ENCODE peak calls at places on chromosomes 6 and 20, in nine cellular contexts. H, P, E, U, F, V, S, Y and L are unnamed samples. For H3K9me3, the result is how much of the 10 kb centered on the place peaks cover.

GRCh38 chr6:142289687-142290086 is 12.1 kb upstream of the ADGRG6 start:
- DNase-seq in F (no peak), H (no peak), Y (no peak), S (no peak), P (no peak), U (no peak), V (no peak), E (no peak), L (no peak)

GRCh38 chr20:25207149-25207959 is 11.8 kb downstream of the ENTPD6 start:
- DNase-seq in F (no peak), S (no peak), E (no peak), Y (no peak), V (no peak), U (no peak), P (no peak), H (no peak), L (no peak)

GRCh38 chr6:23180504-23181293 is 611.3 kb downstream of the HDGFL1 start:
- DNase-seq in F (peak), E (no peak), V (peak), H (peak), Y (peak), S (peak), P (peak), U (no peak), L (peak)

GRCh38 chr6:22113046-22113766 is 183.6 kb downstream of the PRL start:
- DNase-seq in E (no peak), F (peak), U (no peak), S (no peak), V (no peak), Y (peak), P (no peak), H (no peak), L (peak)

GRCh38 chr6:168030881-168031280 is 33.4 kb downstream of the KIF25 start:
- DNase-seq in E (no peak), V (no peak), F (no peak), S (no peak), U (no peak), H (no peak), Y (no peak), P (no peak), L (no peak)

GRCh38 chr6:5729813-5730212 is 276.9 kb downstream of the NRN1 start:
- DNase-seq in F (no peak), U (no peak), Y (no peak), V (no peak), H (no peak), E (no peak), P (peak), S (no peak), L (no peak)

GRCh38 chr6:11196511-11197174 is 35.8 kb downstream of the NEDD9 start:
- DNase-seq in S (no peak), U (peak), Y (peak), H (no peak), V (no peak), P (no peak), E (no peak), F (peak), L (no peak)

GRCh38 chr6:151998784-151999183 is 191.3 kb downstream of the ESR1 start:
- DNase-seq in F (no peak), Y (peak), V (no peak), H (no peak), U (no peak), E (no peak), P (no peak), S (no peak), L (no peak)

GRCh38 chr6:46993846-46994245 is 48.3 kb downstream of the ADGRF1 start:
- DNase-seq in Y (peak), S (no peak), U (no peak), E (no peak), F (peak), H (no peak), P (no peak), V (no peak), L (no peak)

GRCh38 chr20:63519765-63520593 is 586 bp upstream of the PPDPF start:
- DNase-seq in P (peak), Y (peak), U (peak), F (no peak), H (peak), V (peak), E (no peak), S (peak), L (peak)

GRCh38 chr6:49929340-49929739 is 34.6 kb downstream of the DEFB114 start:
- DNase-seq in H (no peak), Y (no peak), V (no peak), F (no peak), S (no peak), E (no peak), P (no peak), U (no peak), L (no peak)

GRCh38 chr6:161557333-161558107 is 283.7 kb upstream of the AGPAT4 start:
- DNase-seq in U (peak), P (peak), Y (no peak), F (no peak), V (no peak), E (no peak), S (no peak), H (no peak), L (no peak)

GRCh38 chr6:127938701-127939100 is 37.8 kb upstream of the THEMIS start:
- DNase-seq in F (peak), V (no peak), S (no peak), E (no peak), H (no peak), U (no peak), Y (peak), P (no peak), L (no peak)

GRCh38 chr6:20744911-20745557 is 210.8 kb downstream of the CDKAL1 start:
- DNase-seq in F (no peak), E (no peak), U (no peak), P (no peak), S (no peak), H (no peak), Y (no peak), V (no peak), L (no peak)

GRCh38 chr6:50180646-50181045 is 130.9 kb upstream of the DEFB112 start:
- DNase-seq in E (no peak), F (no peak), V (no peak), Y (no peak), S (no peak), P (no peak), U (no peak), H (no peak), L (no peak)

GRCh38 chr6:133788556-133788955 is 100.4 kb upstream of the TCF21 start:
- DNase-seq in P (no peak), E (no peak), F (no peak), Y (no peak), V (no peak), H (no peak), U (no peak), S (no peak), L (no peak)

GRCh38 chr20:34385464-34385863 is 22.4 kb downstream of the ITCH start:
- DNase-seq in S (no peak), V (no peak), F (no peak), U (no peak), H (no peak), P (no peak), Y (no peak), E (no peak), L (no peak)

GRCh38 chr20:32144898-32145662 is 35.6 kb downstream of the TM9SF4 start:
- DNase-seq in E (no peak), P (no peak), V (no peak), Y (no peak), F (no peak), S (no peak), U (no peak), H (no peak), L (no peak)

GRCh38 chr6:7615611-7616383 is 25.8 kb downstream of the SNRNP48 start:
- DNase-seq in E (no peak), Y (peak), F (peak), U (peak), P (peak), S (peak), H (no peak), V (no peak), L (peak)

GRCh38 chr6:97885844-97886243 is 602.8 kb upstream of the MMS22L start:
- DNase-seq in S (no peak), Y (no peak), U (no peak), V (no peak), F (no peak), P (no peak), H (no peak), E (no peak), L (no peak)

GRCh38 chr6:5507056-5507722 is 245.9 kb downstream of the FARS2 start:
- DNase-seq in H (no peak), Y (no peak), S (no peak), U (no peak), P (no peak), E (no peak), F (no peak), V (no peak), L (no peak)

GRCh38 chr6:119727504-119728219 is 378.1 kb upstream of the MAN1A1 start:
- DNase-seq in U (peak), S (no peak), Y (no peak), F (no peak), P (no peak), H (no peak), E (no peak), V (no peak), L (peak)

GRCh38 chr6:127102299-127102698 is 16.2 kb upstream of the RSPO3 start:
- DNase-seq in E (no peak), P (no peak), U (no peak), H (no peak), S (no peak), F (peak), V (no peak), Y (peak), L (no peak)

GRCh38 chr6:35203680-35204079 is 10.1 kb upstream of the SCUBE3 start:
- DNase-seq in H (no peak), S (no peak), E (no peak), Y (no peak), P (no peak), V (no peak), F (no peak), U (no peak), L (peak)
- H3K4me3 ChIP-seq in H (no peak), S (no peak), E (no peak), Y (no peak), P (no peak), V (no peak), F (no peak), U (no peak), L (no peak)

GRCh38 chr6:121635355-121635754 is 199.9 kb downstream of the GJA1 start:
- DNase-seq in F (no peak), V (no peak), H (no peak), U (no peak), P (no peak), E (no peak), S (no peak), Y (no peak), L (no peak)
- H3K9me3 ChIP-seq in F (under half), V (under half), H (under half), U (half or more), P (under half), E (under half), S (under half), Y (under half), L (under half)

GRCh38 chr6:26607434-26608230 is 10.9 kb downstream of the ABT1 start:
- DNase-seq in H (no peak), F (peak), S (peak), P (peak), E (no peak), V (no peak), U (peak), Y (peak), L (peak)
- TF ChIP-seq CTCF in H (peak), F (peak), S (peak), P (peak), E (peak), V (peak), U (peak), Y (peak), L (no peak)

GRCh38 chr20:44247131-44247571 is at the start of gene GDAP1L1:
- DNase-seq in P (peak), F (no peak), Y (no peak), S (no peak), U (peak), E (no peak), V (no peak), H (no peak), L (peak)
- H3K4me3 ChIP-seq in P (peak), F (peak), Y (no peak), S (peak), U (peak), E (peak), V (peak), H (no peak), L (no peak)

GRCh38 chr20:58526411-58526810 is 11.2 kb upstream of the APCDD1L start:
- DNase-seq in E (no peak), S (no peak), H (no peak), P (no peak), Y (no peak), F (no peak), U (no peak), V (no peak), L (no peak)
- H3K9me3 ChIP-seq in E (under half), S (under half), H (under half), P (under half), Y (under half), F (under half), U (half or more), V (under half), L (under half)

DNA sequence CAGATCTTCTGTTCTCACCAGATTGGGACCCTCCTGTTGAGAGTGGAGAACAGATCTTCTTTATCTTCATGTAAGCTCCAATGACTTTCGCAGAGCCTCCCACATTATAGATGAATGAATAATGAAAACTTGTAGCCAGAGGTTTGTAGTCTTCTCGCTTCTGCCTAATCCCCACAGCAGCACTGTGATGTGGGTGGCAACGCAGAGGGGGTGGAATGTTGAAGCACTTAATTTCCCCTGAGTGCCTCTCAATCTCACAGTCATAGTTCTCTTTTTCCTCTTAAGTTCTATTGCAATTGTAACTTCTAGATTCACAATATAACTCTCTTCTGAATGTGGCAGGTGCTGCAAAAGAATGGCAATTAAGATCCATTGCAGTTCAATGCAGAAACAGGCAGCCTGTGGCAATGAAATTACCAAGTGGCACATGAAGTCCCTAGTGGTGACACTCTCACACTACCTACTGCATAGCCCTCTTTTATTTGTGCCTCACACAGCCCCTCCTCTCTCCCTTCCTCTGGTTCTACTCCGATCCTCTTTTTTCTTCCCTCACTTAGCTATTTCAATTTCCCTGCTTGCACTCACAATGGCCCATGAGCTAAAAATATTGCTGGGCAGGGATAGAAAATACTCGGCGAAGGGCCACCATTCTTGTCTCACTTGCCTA is 281.9 kb downstream of the UBE3D start:
- DNase-seq in Y (no peak), F (no peak), S (no peak), E (no peak), U (peak), P (peak), V (no peak), H (no peak), L (no peak)
- TF ChIP-seq CTCF in Y (peak), F (no peak), S (no peak), E (no peak), U (peak), P (peak), V (peak), H (no peak), L (no peak)

GRCh38 chr6:129946439-129947140 is 71.8 kb upstream of the L3MBTL3 start:
- DNase-seq in H (no peak), E (no peak), S (no peak), Y (no peak), V (no peak), P (peak), F (no peak), U (peak), L (no peak)

GRCh38 chr6:129943637-129944271 is 74.6 kb upstream of the L3MBTL3 start:
- DNase-seq in F (no peak), H (no peak), V (no peak), U (no peak), P (no peak), Y (no peak), S (no peak), E (no peak), L (no peak)

DNA sequence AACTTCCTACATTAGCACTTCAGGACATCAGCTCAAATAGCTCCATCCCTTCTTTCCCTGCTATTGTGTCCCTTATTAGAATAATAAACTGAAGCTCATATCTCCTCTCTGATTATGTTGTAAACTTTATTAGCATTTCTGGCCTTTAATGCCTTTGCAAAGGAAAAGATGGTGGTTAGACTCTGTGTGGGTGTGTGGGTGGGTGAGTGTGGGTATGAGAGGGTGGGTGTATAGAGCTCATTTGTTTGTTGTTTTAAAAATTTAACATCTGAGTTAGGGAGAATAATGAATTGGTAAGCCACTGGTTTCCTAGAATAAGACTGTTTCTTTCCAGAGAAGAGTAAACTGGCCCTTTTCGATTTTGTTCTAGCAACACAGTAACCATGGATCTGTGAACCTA is 70.6 kb upstream of the L3MBTL3 start:
- DNase-seq in F (no peak), Y (no peak), S (no peak), V (no peak), U (no peak), H (no peak), P (no peak), E (no peak), L (no peak)
- H3K4me3 ChIP-seq in F (no peak), Y (no peak), S (no peak), V (no peak), U (no peak), H (no peak), P (no peak), E (no peak), L (no peak)

DNA sequence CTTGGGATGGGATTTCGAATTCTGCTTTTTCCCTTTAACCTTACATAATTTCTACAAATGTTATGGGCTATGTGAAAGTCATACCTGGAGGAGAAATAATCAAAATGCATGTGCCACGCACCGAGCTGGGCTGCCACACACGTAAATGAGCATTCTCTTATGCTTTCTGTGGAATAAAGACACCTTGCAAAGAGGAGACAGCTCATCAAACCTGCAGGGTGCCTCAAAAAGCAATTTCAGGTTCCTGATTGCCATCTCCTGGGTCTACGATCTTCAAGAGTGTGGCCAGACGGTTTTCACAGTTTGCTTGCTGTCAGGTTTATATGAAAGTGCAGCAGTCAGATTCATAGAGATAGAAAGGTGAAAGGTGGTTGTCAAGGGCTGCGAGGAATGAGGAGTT is 36.6 kb downstream of the DUSP22 start:
- DNase-seq in V (no peak), E (no peak), H (no peak), U (no peak), P (no peak), Y (no peak), F (no peak), S (no peak), L (no peak)
- H3K9me3 ChIP-seq in V (under half), E (under half), H (under half), U (under half), P (under half), Y (under half), F (under half), S (under half), L (under half)

DNA sequence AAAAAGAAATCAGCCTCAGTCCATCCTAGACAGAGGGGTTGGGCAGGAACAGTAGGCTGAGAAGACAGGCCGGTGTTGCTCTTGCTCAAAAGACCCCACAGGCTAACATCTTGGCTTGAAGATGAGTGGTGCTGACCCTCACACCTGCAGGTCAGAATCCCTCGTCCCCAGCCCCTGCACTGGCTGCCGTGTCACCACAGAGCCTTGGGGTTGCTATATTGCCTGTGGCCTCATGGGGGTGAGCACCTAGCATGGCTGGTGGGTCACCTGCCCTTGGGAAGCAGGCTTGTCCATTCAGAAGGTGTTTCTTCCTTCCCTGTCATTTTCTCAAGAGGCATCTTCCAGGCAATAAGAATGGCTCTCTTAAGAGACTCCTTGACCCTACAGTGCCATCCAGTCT is 7.7 kb downstream of the SLC22A16 start:
- DNase-seq in F (no peak), E (no peak), S (no peak), H (no peak), U (peak), V (no peak), Y (no peak), P (no peak), L (no peak)
- TF ChIP-seq CTCF in F (no peak), E (no peak), S (no peak), H (no peak), U (peak), V (no peak), Y (no peak), P (no peak), L (no peak)

GRCh38 chr6:63764318-63764916 is 128.8 kb downstream of the PHF3 start:
- DNase-seq in Y (peak), H (no peak), P (no peak), E (no peak), F (peak), V (no peak), S (no peak), U (no peak), L (no peak)
- H3K4me3 ChIP-seq in Y (no peak), H (no peak), P (no peak), E (no peak), F (no peak), V (no peak), S (no peak), U (no peak), L (no peak)